ENCODE peak calls at places on chromosomes 3 and 15, in four cellular contexts. U is HL-60, T is left lung, D is astrocyte. F is an unnamed sample.

GRCh38 chr3:28345690-28346089 is 2.8 kb upstream of the ZCWPW2 start:
- DNase-seq in T (no peak), D (no peak), U (no peak), F (no peak)

GRCh38 chr3:184822081-184822480 is 10.1 kb downstream of the VPS8 start:
- DNase-seq in D (no peak), U (no peak), T (no peak), F (no peak)

GRCh38 chr15:70347321-70347720 is 249.6 kb upstream of the TLE3 start:
- DNase-seq in U (no peak), D (no peak), T (no peak), F (no peak)

GRCh38 chr3:30311781-30312180 is 294.6 kb upstream of the TGFBR2 start:
- DNase-seq in D (no peak), T (peak), U (no peak), F (no peak)

GRCh38 chr3:160840590-160840989 is 84.6 kb downstream of the PPM1L start:
- DNase-seq in U (no peak), T (no peak), D (no peak), F (no peak)

GRCh38 chr3:119235151-119235550 is 5.5 kb downstream of the B4GALT4 start:
- DNase-seq in U (no peak), D (peak), T (no peak), F (no peak)

GRCh38 chr3:158801200-158801599 is 654 bp upstream of the MFSD1 start:
- DNase-seq in D (no peak), U (no peak), T (peak), F (no peak)

GRCh38 chr15:101250331-101250730 is 1.5 kb downstream of the CHSY1 start:
- DNase-seq in D (peak), T (no peak), U (no peak), F (no peak)

GRCh38 chr3:169430687-169431404 is 232.7 kb downstream of the MECOM start:
- DNase-seq in D (peak), U (no peak), T (no peak), F (no peak)

GRCh38 chr15:100201376-100202280 is 140.1 kb downstream of the ADAMTS17 start:
- DNase-seq in D (peak), T (no peak), U (no peak), F (no peak)

GRCh38 chr3:115204470-115204869 is 57.4 kb upstream of the ZBTB20 start:
- DNase-seq in U (no peak), T (no peak), D (no peak), F (no peak)

GRCh38 chr3:147113293-147114045 is 292.9 kb downstream of the ZIC4 start:
- DNase-seq in D (peak), U (no peak), T (no peak), F (no peak)

GRCh38 chr15:29862271-29862670 is 40.0 kb upstream of the TJP1 start:
- DNase-seq in D (no peak), T (no peak), U (no peak), F (no peak)

GRCh38 chr3:122183893-122184590 is 574 bp downstream of the CASR start:
- DNase-seq in U (no peak), D (no peak), T (peak), F (no peak)

GRCh38 chr3:152185941-152186630 is 82.6 kb upstream of the MBNL1 start:
- DNase-seq in T (no peak), D (no peak), U (no peak), F (peak)

GRCh38 chr3:31247850-31248618 is 284.7 kb upstream of the STT3B start:
- DNase-seq in D (peak), T (no peak), U (no peak), F (no peak)

GRCh38 chr3:8622873-8623725 is 21.5 kb downstream of the SSUH2 start:
- DNase-seq in D (peak), U (no peak), T (no peak), F (peak)

F was measured in AML-193.